ENCODE peak calls at places on chromosomes 13 and 19, in five cellular contexts. One of them, this sample, is unnamed.

GRCh38 chr13:33797622-33798021 is 20.3 kb upstream of the RFC3 start:
- DNase-seq in colonic mucosa: no peak
- DNase-seq in T-helper 17 cell: no peak
- DNase-seq in stimulated activated CD4-positive, alpha-beta T cell treated with anti-CD3 and anti-CD28 coated beads, Interleukin-1b, Interleukin-23, amount 100 ng/mL, for 1 hour: no peak
- DNase-seq in amniotic epithelial cell: peak; percentile 8
- DNase-seq in this sample: peak; percentile 13

GRCh38 chr13:28531195-28531955 is 36.4 kb upstream of the FLT1 start:
- DNase-seq in colonic mucosa: peak; percentile 33
- DNase-seq in T-helper 17 cell: no peak
- DNase-seq in stimulated activated CD4-positive, alpha-beta T cell treated with anti-CD3 and anti-CD28 coated beads, Interleukin-1b, Interleukin-23, amount 100 ng/mL, for 1 hour: no peak
- DNase-seq in amniotic epithelial cell: no peak
- DNase-seq in this sample: peak; percentile 14

GRCh38 chr13:80039000-80039399 is 301.9 kb downstream of the SPRY2 start:
- DNase-seq in colonic mucosa: no peak
- DNase-seq in T-helper 17 cell: no peak
- DNase-seq in stimulated activated CD4-positive, alpha-beta T cell treated with anti-CD3 and anti-CD28 coated beads, Interleukin-1b, Interleukin-23, amount 100 ng/mL, for 1 hour: no peak
- DNase-seq in amniotic epithelial cell: no peak
- DNase-seq in this sample: no peak

GRCh38 chr19:16085115-16085514 is 8.8 kb downstream of the TPM4 start:
- DNase-seq in colonic mucosa: no peak
- DNase-seq in T-helper 17 cell: no peak
- DNase-seq in stimulated activated CD4-positive, alpha-beta T cell treated with anti-CD3 and anti-CD28 coated beads, Interleukin-1b, Interleukin-23, amount 100 ng/mL, for 1 hour: no peak
- DNase-seq in amniotic epithelial cell: peak; percentile 61
- DNase-seq in this sample: no peak

GRCh38 chr13:106095919-106096318 is 439.5 kb downstream of the EFNB2 start:
- DNase-seq in colonic mucosa: peak; percentile 59
- DNase-seq in T-helper 17 cell: no peak
- DNase-seq in stimulated activated CD4-positive, alpha-beta T cell treated with anti-CD3 and anti-CD28 coated beads, Interleukin-1b, Interleukin-23, amount 100 ng/mL, for 1 hour: no peak
- DNase-seq in amniotic epithelial cell: no peak
- DNase-seq in this sample: no peak

GRCh38 chr19:34867631-34868030 is 59.1 kb upstream of the ZNF30 start:
- DNase-seq in colonic mucosa: no peak
- DNase-seq in T-helper 17 cell: no peak
- DNase-seq in stimulated activated CD4-positive, alpha-beta T cell treated with anti-CD3 and anti-CD28 coated beads, Interleukin-1b, Interleukin-23, amount 100 ng/mL, for 1 hour: no peak
- DNase-seq in amniotic epithelial cell: no peak
- DNase-seq in this sample: no peak

GRCh38 chr13:79392882-79393563 is 13.0 kb downstream of the RBM26 start:
- DNase-seq in colonic mucosa: no peak
- DNase-seq in T-helper 17 cell: no peak
- DNase-seq in stimulated activated CD4-positive, alpha-beta T cell treated with anti-CD3 and anti-CD28 coated beads, Interleukin-1b, Interleukin-23, amount 100 ng/mL, for 1 hour: no peak
- DNase-seq in amniotic epithelial cell: peak; percentile 86
- DNase-seq in this sample: peak; percentile 39

GRCh38 chr19:19417618-19418270 is 12.3 kb downstream of the GATAD2A start:
- DNase-seq in colonic mucosa: no peak
- DNase-seq in T-helper 17 cell: no peak
- DNase-seq in stimulated activated CD4-positive, alpha-beta T cell treated with anti-CD3 and anti-CD28 coated beads, Interleukin-1b, Interleukin-23, amount 100 ng/mL, for 1 hour: no peak
- DNase-seq in amniotic epithelial cell: no peak
- DNase-seq in this sample: no peak

GRCh38 chr13:106491928-106492327 is 43.5 kb downstream of the EFNB2 start:
- DNase-seq in colonic mucosa: no peak
- DNase-seq in T-helper 17 cell: no peak
- DNase-seq in stimulated activated CD4-positive, alpha-beta T cell treated with anti-CD3 and anti-CD28 coated beads, Interleukin-1b, Interleukin-23, amount 100 ng/mL, for 1 hour: no peak
- DNase-seq in amniotic epithelial cell: no peak
- DNase-seq in this sample: no peak

GRCh38 chr13:36608474-36608873 is 65.3 kb upstream of the SERTM1 start:
- DNase-seq in colonic mucosa: no peak
- DNase-seq in T-helper 17 cell: no peak
- DNase-seq in stimulated activated CD4-positive, alpha-beta T cell treated with anti-CD3 and anti-CD28 coated beads, Interleukin-1b, Interleukin-23, amount 100 ng/mL, for 1 hour: no peak
- DNase-seq in amniotic epithelial cell: no peak
- DNase-seq in this sample: no peak

GRCh38 chr13:99909097-99909835 is 62.3 kb downstream of the ZIC5 start:
- DNase-seq in colonic mucosa: no peak
- DNase-seq in T-helper 17 cell: no peak
- DNase-seq in stimulated activated CD4-positive, alpha-beta T cell treated with anti-CD3 and anti-CD28 coated beads, Interleukin-1b, Interleukin-23, amount 100 ng/mL, for 1 hour: no peak
- DNase-seq in amniotic epithelial cell: no peak
- DNase-seq in this sample: no peak

GRCh38 chr19:29093553-29093908 is 119.4 kb downstream of the UQCRFS1 start:
- DNase-seq in colonic mucosa: no peak
- DNase-seq in T-helper 17 cell: no peak
- DNase-seq in stimulated activated CD4-positive, alpha-beta T cell treated with anti-CD3 and anti-CD28 coated beads, Interleukin-1b, Interleukin-23, amount 100 ng/mL, for 1 hour: no peak
- DNase-seq in amniotic epithelial cell: no peak
- DNase-seq in this sample: no peak